ENCODE peak calls at places on chromosomes 13 and 19, in ten cellular contexts. One of them, this sample, is unnamed.
A peak's percentile ranks its signal among the peaks of the same experiment; 100 is the strongest.

GRCh38 chr13:19596960-19597361 is 35.6 kb upstream of the TPTE2 start:
- DNase-seq in A549: peak; percentile 77
- DNase-seq in suprapubic skin: no peak
- DNase-seq in thyroid gland: no peak
- DNase-seq in IMR-90: peak; percentile 74
- DNase-seq in right lobe of liver: peak; percentile 25
- DNase-seq in spleen: no peak
- DNase-seq in Peyer's patch: no peak
- DNase-seq in sigmoid colon: no peak
- DNase-seq in breast epithelium: no peak
- DNase-seq in this sample: peak; percentile 29

GRCh38 chr19:13208131-13208963 is 58.1 kb downstream of the IER2 start:
- DNase-seq in A549: no peak
- DNase-seq in suprapubic skin: no peak
- DNase-seq in thyroid gland: peak; percentile 24
- DNase-seq in IMR-90: peak; percentile 76
- DNase-seq in right lobe of liver: peak; percentile 34
- DNase-seq in spleen: peak; percentile 91
- DNase-seq in Peyer's patch: peak; percentile 79
- DNase-seq in sigmoid colon: peak; percentile 72
- DNase-seq in breast epithelium: no peak
- DNase-seq in this sample: no peak

GRCh38 chr19:9309974-9310446 is 372 bp upstream of the ZNF699 start:
- DNase-seq in A549: peak; percentile 94
- DNase-seq in suprapubic skin: peak; percentile 96
- DNase-seq in thyroid gland: peak; percentile 92
- DNase-seq in IMR-90: peak; percentile 84
- DNase-seq in right lobe of liver: peak; percentile 84
- DNase-seq in spleen: peak; percentile 94
- DNase-seq in Peyer's patch: peak; percentile 95
- DNase-seq in sigmoid colon: peak; percentile 96
- DNase-seq in breast epithelium: peak; percentile 89
- DNase-seq in this sample: peak; percentile 85

GRCh38 chr19:41872384-41872774 is 4.7 kb upstream of the CD79A start:
- DNase-seq in A549: no peak
- DNase-seq in suprapubic skin: no peak
- DNase-seq in thyroid gland: no peak
- DNase-seq in IMR-90: no peak
- DNase-seq in right lobe of liver: no peak
- DNase-seq in spleen: no peak
- DNase-seq in Peyer's patch: no peak
- DNase-seq in sigmoid colon: no peak
- DNase-seq in breast epithelium: no peak
- DNase-seq in this sample: no peak

GRCh38 chr13:36297600-36298338 is at the start of gene CCDC169:
- DNase-seq in A549: peak; percentile 42
- DNase-seq in suprapubic skin: peak; percentile 85
- DNase-seq in thyroid gland: peak; percentile 80
- DNase-seq in IMR-90: peak; percentile 51
- DNase-seq in right lobe of liver: peak; percentile 64
- DNase-seq in spleen: peak; percentile 90
- DNase-seq in Peyer's patch: peak; percentile 73
- DNase-seq in sigmoid colon: peak; percentile 93
- DNase-seq in breast epithelium: peak; percentile 68
- DNase-seq in this sample: peak; percentile 59

GRCh38 chr13:111204438-111205177 is 89.5 kb downstream of the ARHGEF7 start:
- DNase-seq in A549: no peak
- DNase-seq in suprapubic skin: no peak
- DNase-seq in thyroid gland: peak; percentile 52
- DNase-seq in IMR-90: peak; percentile 84
- DNase-seq in right lobe of liver: no peak
- DNase-seq in spleen: no peak
- DNase-seq in Peyer's patch: no peak
- DNase-seq in sigmoid colon: peak; percentile 86
- DNase-seq in breast epithelium: no peak
- DNase-seq in this sample: peak; percentile 51

GRCh38 chr13:84097148-84097547 is 214.9 kb upstream of the SLITRK1 start:
- DNase-seq in A549: no peak
- DNase-seq in suprapubic skin: no peak
- DNase-seq in thyroid gland: no peak
- DNase-seq in IMR-90: no peak
- DNase-seq in right lobe of liver: no peak
- DNase-seq in spleen: no peak
- DNase-seq in Peyer's patch: no peak
- DNase-seq in sigmoid colon: no peak
- DNase-seq in breast epithelium: no peak
- DNase-seq in this sample: no peak

GRCh38 chr19:15995536-15995935 is 46.7 kb downstream of the OR10H4 start:
- DNase-seq in A549: no peak
- DNase-seq in suprapubic skin: no peak
- DNase-seq in thyroid gland: no peak
- DNase-seq in IMR-90: no peak
- DNase-seq in right lobe of liver: no peak
- DNase-seq in spleen: no peak
- DNase-seq in Peyer's patch: no peak
- DNase-seq in sigmoid colon: no peak
- DNase-seq in breast epithelium: no peak
- DNase-seq in this sample: no peak

GRCh38 chr13:110359840-110360301 is 52.8 kb downstream of the COL4A2 start:
- DNase-seq in A549: no peak
- DNase-seq in suprapubic skin: no peak
- DNase-seq in thyroid gland: no peak
- DNase-seq in IMR-90: peak; percentile 97
- DNase-seq in right lobe of liver: no peak
- DNase-seq in spleen: no peak
- DNase-seq in Peyer's patch: no peak
- DNase-seq in sigmoid colon: no peak
- DNase-seq in breast epithelium: no peak
- DNase-seq in this sample: no peak

GRCh38 chr13:111130111-111130508 is 15.0 kb downstream of the ARHGEF7 start:
- DNase-seq in A549: no peak
- DNase-seq in suprapubic skin: no peak
- DNase-seq in thyroid gland: no peak
- DNase-seq in IMR-90: no peak
- DNase-seq in right lobe of liver: no peak
- DNase-seq in spleen: no peak
- DNase-seq in Peyer's patch: no peak
- DNase-seq in sigmoid colon: no peak
- DNase-seq in breast epithelium: no peak
- DNase-seq in this sample: no peak

GRCh38 chr19:970695-971094 is 13.4 kb upstream of the WDR18 start:
- DNase-seq in A549: peak; percentile 60
- DNase-seq in suprapubic skin: no peak
- DNase-seq in thyroid gland: no peak
- DNase-seq in IMR-90: no peak
- DNase-seq in right lobe of liver: no peak
- DNase-seq in spleen: no peak
- DNase-seq in Peyer's patch: no peak
- DNase-seq in sigmoid colon: no peak
- DNase-seq in breast epithelium: no peak
- DNase-seq in this sample: no peak

GRCh38 chr13:32300406-32300805 is 14.8 kb downstream of the ZAR1L start:
- DNase-seq in A549: no peak
- DNase-seq in suprapubic skin: no peak
- DNase-seq in thyroid gland: no peak
- DNase-seq in IMR-90: no peak
- DNase-seq in right lobe of liver: no peak
- DNase-seq in spleen: no peak
- DNase-seq in Peyer's patch: no peak
- DNase-seq in sigmoid colon: no peak
- DNase-seq in breast epithelium: no peak
- DNase-seq in this sample: no peak

GRCh38 chr13:112128052-112128610 is 61.2 kb downstream of the SOX1 start:
- DNase-seq in A549: no peak
- DNase-seq in suprapubic skin: peak; percentile 48
- DNase-seq in thyroid gland: no peak
- DNase-seq in IMR-90: no peak
- DNase-seq in right lobe of liver: no peak
- DNase-seq in spleen: peak; percentile 54
- DNase-seq in Peyer's patch: no peak
- DNase-seq in sigmoid colon: peak; percentile 57
- DNase-seq in breast epithelium: peak; percentile 35
- DNase-seq in this sample: no peak

GRCh38 chr13:111610879-111611278 is 290.4 kb downstream of the TEX29 start:
- DNase-seq in A549: no peak
- DNase-seq in suprapubic skin: no peak
- DNase-seq in thyroid gland: no peak
- DNase-seq in IMR-90: no peak
- DNase-seq in right lobe of liver: no peak
- DNase-seq in spleen: no peak
- DNase-seq in Peyer's patch: no peak
- DNase-seq in sigmoid colon: no peak
- DNase-seq in breast epithelium: no peak
- DNase-seq in this sample: no peak

GRCh38 chr19:33438987-33439781 is 65.7 kb downstream of the CEBPG start:
- DNase-seq in A549: no peak
- DNase-seq in suprapubic skin: no peak
- DNase-seq in thyroid gland: no peak
- DNase-seq in IMR-90: no peak
- DNase-seq in right lobe of liver: no peak
- DNase-seq in spleen: peak; percentile 60
- DNase-seq in Peyer's patch: no peak
- DNase-seq in sigmoid colon: peak; percentile 55
- DNase-seq in breast epithelium: no peak
- DNase-seq in this sample: no peak

GRCh38 chr13:106109391-106109791 is 426.1 kb downstream of the EFNB2 start:
- DNase-seq in A549: no peak
- DNase-seq in suprapubic skin: no peak
- DNase-seq in thyroid gland: no peak
- DNase-seq in IMR-90: peak; percentile 47
- DNase-seq in right lobe of liver: no peak
- DNase-seq in spleen: no peak
- DNase-seq in Peyer's patch: no peak
- DNase-seq in sigmoid colon: no peak
- DNase-seq in breast epithelium: no peak
- DNase-seq in this sample: no peak

GRCh38 chr13:79703772-79704171 is 222.8 kb downstream of the NDFIP2 start:
- DNase-seq in A549: no peak
- DNase-seq in suprapubic skin: no peak
- DNase-seq in thyroid gland: no peak
- DNase-seq in IMR-90: no peak
- DNase-seq in right lobe of liver: no peak
- DNase-seq in spleen: no peak
- DNase-seq in Peyer's patch: no peak
- DNase-seq in sigmoid colon: no peak
- DNase-seq in breast epithelium: no peak
- DNase-seq in this sample: no peak

GRCh38 chr19:40465025-40465780 is at the start of gene BLVRB:
- DNase-seq in A549: peak; percentile 81
- DNase-seq in suprapubic skin: no peak
- DNase-seq in thyroid gland: no peak
- DNase-seq in IMR-90: peak; percentile 52
- DNase-seq in right lobe of liver: no peak
- DNase-seq in spleen: no peak
- DNase-seq in Peyer's patch: no peak
- DNase-seq in sigmoid colon: no peak
- DNase-seq in breast epithelium: no peak
- DNase-seq in this sample: peak; percentile 53

GRCh38 chr13:105929486-105929885 is 606.0 kb downstream of the EFNB2 start:
- DNase-seq in A549: no peak
- DNase-seq in suprapubic skin: no peak
- DNase-seq in thyroid gland: no peak
- DNase-seq in IMR-90: no peak
- DNase-seq in right lobe of liver: no peak
- DNase-seq in spleen: no peak
- DNase-seq in Peyer's patch: no peak
- DNase-seq in sigmoid colon: no peak
- DNase-seq in breast epithelium: no peak
- DNase-seq in this sample: no peak

DNA sequence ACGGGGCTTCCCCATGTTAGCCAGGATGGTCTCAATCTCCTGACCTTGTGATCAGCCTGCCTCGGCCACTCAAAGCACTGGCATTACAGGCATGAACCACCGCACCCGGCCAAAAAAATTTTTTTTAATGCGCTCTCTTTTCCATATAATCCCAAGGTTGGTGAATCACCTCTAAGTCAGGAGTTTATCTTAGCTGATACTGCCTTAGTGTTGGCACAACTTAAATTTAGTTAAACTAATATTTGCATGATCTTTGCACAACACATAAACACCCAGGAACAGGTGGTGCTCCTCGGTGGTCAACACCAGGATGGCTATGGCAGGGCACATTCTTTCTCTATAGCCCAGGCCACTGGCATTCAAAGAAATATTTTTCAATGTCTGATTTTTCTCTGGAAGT is 24.1 kb upstream of the PSG7 start:
- DNase-seq in A549: no peak
- DNase-seq in suprapubic skin: no peak
- DNase-seq in thyroid gland: no peak
- DNase-seq in IMR-90: no peak
- DNase-seq in right lobe of liver: no peak
- DNase-seq in spleen: no peak
- DNase-seq in Peyer's patch: no peak
- DNase-seq in sigmoid colon: no peak
- DNase-seq in breast epithelium: no peak
- DNase-seq in this sample: no peak
- H3K4me3 ChIP-seq in A549: no peak overlapping the region
- H3K4me3 ChIP-seq in suprapubic skin: no peak overlapping the region
- H3K4me3 ChIP-seq in thyroid gland: no peak overlapping the region
- H3K4me3 ChIP-seq in IMR-90: no peak overlapping the region
- H3K4me3 ChIP-seq in right lobe of liver: no peak overlapping the region
- H3K4me3 ChIP-seq in spleen: no peak overlapping the region
- H3K4me3 ChIP-seq in Peyer's patch: no peak overlapping the region
- H3K4me3 ChIP-seq in sigmoid colon: no peak overlapping the region
- H3K4me3 ChIP-seq in breast epithelium: no peak overlapping the region
- H3K4me3 ChIP-seq in this sample: no peak overlapping the region

GRCh38 chr19:55683449-55684261 is 8.6 kb downstream of the EPN1 start:
- DNase-seq in A549: no peak
- DNase-seq in suprapubic skin: no peak
- DNase-seq in thyroid gland: no peak
- DNase-seq in IMR-90: no peak
- DNase-seq in right lobe of liver: peak; percentile 60
- DNase-seq in spleen: no peak
- DNase-seq in Peyer's patch: peak; percentile 80
- DNase-seq in sigmoid colon: no peak
- DNase-seq in breast epithelium: no peak
- DNase-seq in this sample: no peak
- TF ChIP-seq POLR2A in A549: no peak
- TF ChIP-seq POLR2A in suprapubic skin: no peak
- TF ChIP-seq POLR2A in thyroid gland: no peak
- TF ChIP-seq POLR2A in IMR-90: no peak
- TF ChIP-seq POLR2A in right lobe of liver: peak; percentile 43
- TF ChIP-seq POLR2A in spleen: no peak
- TF ChIP-seq POLR2A in Peyer's patch: peak; percentile 42
- TF ChIP-seq POLR2A in sigmoid colon: no peak
- TF ChIP-seq POLR2A in breast epithelium: no peak
- TF ChIP-seq POLR2A in this sample: no peak

GRCh38 chr19:11984986-11985385 is 20.1 kb downstream of the ZNF763 start:
- DNase-seq in A549: no peak
- DNase-seq in suprapubic skin: no peak
- DNase-seq in thyroid gland: no peak
- DNase-seq in IMR-90: no peak
- DNase-seq in right lobe of liver: no peak
- DNase-seq in spleen: no peak
- DNase-seq in Peyer's patch: no peak
- DNase-seq in sigmoid colon: no peak
- DNase-seq in breast epithelium: no peak
- DNase-seq in this sample: no peak
- TF ChIP-seq CTCF in A549: no peak
- TF ChIP-seq CTCF in suprapubic skin: no peak
- TF ChIP-seq CTCF in thyroid gland: peak; percentile 26
- TF ChIP-seq CTCF in IMR-90: no peak
- TF ChIP-seq CTCF in right lobe of liver: no peak
- TF ChIP-seq CTCF in spleen: no peak
- TF ChIP-seq CTCF in Peyer's patch: no peak
- TF ChIP-seq CTCF in sigmoid colon: no peak
- TF ChIP-seq CTCF in breast epithelium: no peak
- TF ChIP-seq CTCF in this sample: no peak

GRCh38 chr13:49597043-49597669 is 11.8 kb upstream of the RCBTB1 start:
- DNase-seq in A549: no peak
- DNase-seq in suprapubic skin: no peak
- DNase-seq in thyroid gland: no peak
- DNase-seq in IMR-90: no peak
- DNase-seq in right lobe of liver: no peak
- DNase-seq in spleen: no peak
- DNase-seq in Peyer's patch: no peak
- DNase-seq in sigmoid colon: no peak
- DNase-seq in breast epithelium: no peak
- DNase-seq in this sample: no peak
- H3K4me3 ChIP-seq in A549: no peak overlapping the region
- H3K4me3 ChIP-seq in suprapubic skin: no peak overlapping the region
- H3K4me3 ChIP-seq in thyroid gland: no peak overlapping the region
- H3K4me3 ChIP-seq in IMR-90: no peak overlapping the region
- H3K4me3 ChIP-seq in right lobe of liver: no peak overlapping the region
- H3K4me3 ChIP-seq in spleen: no peak overlapping the region
- H3K4me3 ChIP-seq in Peyer's patch: no peak overlapping the region
- H3K4me3 ChIP-seq in sigmoid colon: no peak overlapping the region
- H3K4me3 ChIP-seq in breast epithelium: no peak overlapping the region
- H3K4me3 ChIP-seq in this sample: no peak overlapping the region